ENCODE peak calls at places on chromosomes 2 and 18, in seven cellular contexts. Y, Q, S, I, O, W and U are unnamed samples.

GRCh38 chr2:217752714-217753459 is 249.9 kb downstream of the TNS1 start:
- DNase-seq in S (no peak), Y (no peak), I (no peak), W (no peak), Q (no peak), O (no peak), U (no peak)

GRCh38 chr2:23423062-23423872 is 38.3 kb downstream of the KLHL29 start:
- DNase-seq in O (no peak), W (no peak), Q (no peak), I (peak; percentile 73), Y (no peak), S (no peak), U (no peak)

GRCh38 chr18:49020129-49020528 is 69.4 kb upstream of the SMAD7 start:
- DNase-seq in Y (no peak), Q (no peak), I (peak; percentile 73), O (no peak), W (no peak), S (no peak), U (no peak)

GRCh38 chr2:65503746-65504145 is 71.3 kb upstream of the SPRED2 start:
- DNase-seq in O (no peak), S (no peak), Q (no peak), W (no peak), Y (no peak), I (peak; percentile 14), U (no peak)

GRCh38 chr2:8939486-8940114 is 63.9 kb downstream of the MBOAT2 start:
- DNase-seq in W (no peak), I (no peak), O (no peak), Q (no peak), Y (no peak), S (no peak), U (no peak)

GRCh38 chr18:76808561-76808960 is 13.8 kb upstream of the ZNF236 start:
- DNase-seq in W (no peak), O (no peak), Q (no peak), I (peak; percentile 82), Y (no peak), S (no peak), U (no peak)

GRCh38 chr2:84874381-84875212 is 6.3 kb downstream of the TRABD2A start:
- DNase-seq in S (no peak), I (peak; percentile 79), O (no peak), Q (no peak), Y (peak; percentile 40), W (no peak), U (no peak)

GRCh38 chr2:194104687-194105086 is 1552.3 kb upstream of the SLC39A10 start:
- DNase-seq in I (no peak), Y (no peak), W (no peak), O (no peak), Q (no peak), S (no peak), U (peak; percentile 45)

GRCh38 chr18:26655614-26656400 is 107.5 kb upstream of the KCTD1 start:
- DNase-seq in Y (peak; percentile 42), Q (no peak), S (no peak), I (peak; percentile 88), O (no peak), W (no peak), U (no peak)

GRCh38 chr2:12606472-12607000 is 110.2 kb upstream of the TRIB2 start:
- DNase-seq in I (no peak), O (no peak), Y (peak; percentile 40), W (no peak), Q (no peak), S (no peak), U (no peak)

GRCh38 chr2:8658064-8658862 is 23.6 kb upstream of the ID2 start:
- DNase-seq in Q (no peak), Y (no peak), S (no peak), O (no peak), W (no peak), I (no peak), U (no peak)

GRCh38 chr2:100730290-100730868 is 89.6 kb upstream of the NPAS2 start:
- DNase-seq in Q (peak; percentile 5), W (no peak), S (peak; percentile 32), Y (peak; percentile 75), O (no peak), I (no peak), U (no peak)

GRCh38 chr2:52501715-52502475 is 1265.7 kb upstream of the CHAC2 start:
- DNase-seq in I (no peak), O (no peak), W (no peak), S (no peak), Y (no peak), Q (no peak), U (no peak)

GRCh38 chr2:75565523-75566449 is 5.0 kb upstream of the EVA1A start:
- DNase-seq in W (no peak), S (peak; percentile 74), I (no peak), Y (peak; percentile 56), Q (no peak), O (no peak), U (no peak)

GRCh38 chr2:124283090-124283489 is 258.0 kb downstream of the CNTNAP5 start:
- DNase-seq in I (no peak), Y (peak; percentile 3), Q (no peak), O (peak; percentile 1), S (no peak), W (no peak), U (no peak)

GRCh38 chr2:104046466-104046865 is 807.4 kb upstream of the POU3F3 start:
- DNase-seq in S (no peak), W (no peak), Q (no peak), I (no peak), O (no peak), Y (no peak), U (no peak)

GRCh38 chr2:42957109-42958035 is 165.0 kb upstream of the HAAO start:
- DNase-seq in S (no peak), Q (no peak), I (no peak), W (no peak), Y (peak; percentile 37), O (no peak), U (no peak)

GRCh38 chr18:2981212-2981728 is 31.7 kb downstream of the LPIN2 start:
- DNase-seq in W (no peak), O (no peak), Y (peak; percentile 94), Q (no peak), I (no peak), S (peak; percentile 92), U (no peak)